ENCODE peak calls at places on chromosomes 12 and 14, in five cellular contexts. One of them, this sample, is unnamed.

GRCh38 chr14:76113691-76114090 is 38.0 kb upstream of the GPATCH2L start:
- DNase-seq in HCT116: no peak
- DNase-seq in GM12891: no peak
- DNase-seq in endothelial cell of umbilical vein: no peak
- DNase-seq in GM12892: no peak
- DNase-seq in this sample: no peak

GRCh38 chr14:72528059-72528950 is 365.6 kb downstream of the DPF3 start:
- DNase-seq in HCT116: no peak
- DNase-seq in GM12891: no peak
- DNase-seq in endothelial cell of umbilical vein: no peak
- DNase-seq in GM12892: no peak
- DNase-seq in this sample: no peak

GRCh38 chr14:61774861-61775260 is 12.6 kb downstream of the SNAPC1 start:
- DNase-seq in HCT116: no peak
- DNase-seq in GM12891: no peak
- DNase-seq in endothelial cell of umbilical vein: no peak
- DNase-seq in GM12892: no peak
- DNase-seq in this sample: no peak

GRCh38 chr12:81297606-81298005 is 219.7 kb downstream of the ACSS3 start:
- DNase-seq in HCT116: no peak
- DNase-seq in GM12891: no peak
- DNase-seq in endothelial cell of umbilical vein: no peak
- DNase-seq in GM12892: no peak
- DNase-seq in this sample: no peak

GRCh38 chr14:78721756-78722455 is 551.7 kb downstream of the NRXN3 start:
- DNase-seq in HCT116: no peak
- DNase-seq in GM12891: no peak
- DNase-seq in endothelial cell of umbilical vein: no peak
- DNase-seq in GM12892: no peak
- DNase-seq in this sample: no peak

GRCh38 chr14:34053666-34054065 is 102.8 kb upstream of the EGLN3 start:
- DNase-seq in HCT116: no peak
- DNase-seq in GM12891: no peak
- DNase-seq in endothelial cell of umbilical vein: peak
- DNase-seq in GM12892: no peak
- DNase-seq in this sample: no peak

GRCh38 chr14:94114589-94115067 is 4.1 kb downstream of the IFI27 start:
- DNase-seq in HCT116: no peak
- DNase-seq in GM12891: no peak
- DNase-seq in endothelial cell of umbilical vein: no peak
- DNase-seq in GM12892: no peak
- DNase-seq in this sample: peak

GRCh38 chr14:25833341-25834121 is 764.3 kb downstream of the NOVA1 start:
- DNase-seq in HCT116: no peak
- DNase-seq in GM12891: no peak
- DNase-seq in endothelial cell of umbilical vein: peak
- DNase-seq in GM12892: no peak
- DNase-seq in this sample: peak

GRCh38 chr14:24710403-24711063 is 76.5 kb upstream of the GZMB start:
- DNase-seq in HCT116: peak
- DNase-seq in GM12891: no peak
- DNase-seq in endothelial cell of umbilical vein: peak
- DNase-seq in GM12892: no peak
- DNase-seq in this sample: peak

GRCh38 chr14:51014086-51014485 is 69.8 kb upstream of the PYGL start:
- DNase-seq in HCT116: no peak
- DNase-seq in GM12891: no peak
- DNase-seq in endothelial cell of umbilical vein: no peak
- DNase-seq in GM12892: no peak
- DNase-seq in this sample: no peak

GRCh38 chr14:81743605-81744004 is 210.0 kb upstream of the SEL1L start:
- DNase-seq in HCT116: no peak
- DNase-seq in GM12891: no peak
- DNase-seq in endothelial cell of umbilical vein: no peak
- DNase-seq in GM12892: no peak
- DNase-seq in this sample: no peak

GRCh38 chr12:30286345-30286926 is 409.2 kb downstream of the IPO8 start:
- DNase-seq in HCT116: peak
- DNase-seq in GM12891: no peak
- DNase-seq in endothelial cell of umbilical vein: peak
- DNase-seq in GM12892: no peak
- DNase-seq in this sample: no peak

GRCh38 chr12:132554857-132555630 is 55.3 kb downstream of the LRCOL1 start:
- DNase-seq in HCT116: no peak
- DNase-seq in GM12891: no peak
- DNase-seq in endothelial cell of umbilical vein: no peak
- DNase-seq in GM12892: no peak
- DNase-seq in this sample: no peak

GRCh38 chr12:5081016-5081415 is 37.3 kb downstream of the KCNA5 start:
- DNase-seq in HCT116: no peak
- DNase-seq in GM12891: no peak
- DNase-seq in endothelial cell of umbilical vein: no peak
- DNase-seq in GM12892: no peak
- DNase-seq in this sample: no peak

GRCh38 chr12:55688716-55689655 is 18.7 kb downstream of the ITGA7 start:
- DNase-seq in HCT116: no peak
- DNase-seq in GM12891: no peak
- DNase-seq in endothelial cell of umbilical vein: no peak
- DNase-seq in GM12892: no peak
- DNase-seq in this sample: no peak

GRCh38 chr12:57001448-57001906 is 4.9 kb downstream of the ZBTB39 start:
- DNase-seq in HCT116: peak
- DNase-seq in GM12891: peak
- DNase-seq in endothelial cell of umbilical vein: peak
- DNase-seq in GM12892: peak
- DNase-seq in this sample: peak

GRCh38 chr12:44847888-44848770 is 28.0 kb downstream of the NELL2 start:
- DNase-seq in HCT116: no peak
- DNase-seq in GM12891: no peak
- DNase-seq in endothelial cell of umbilical vein: no peak
- DNase-seq in GM12892: no peak
- DNase-seq in this sample: no peak

GRCh38 chr14:69712637-69713088 is 54.3 kb upstream of the SRSF5 start:
- DNase-seq in HCT116: no peak
- DNase-seq in GM12891: no peak
- DNase-seq in endothelial cell of umbilical vein: peak
- DNase-seq in GM12892: no peak
- DNase-seq in this sample: peak

GRCh38 chr12:111942557-111942956 is 70.4 kb downstream of the TMEM116 start:
- DNase-seq in HCT116: no peak
- DNase-seq in GM12891: no peak
- DNase-seq in endothelial cell of umbilical vein: peak
- DNase-seq in GM12892: no peak
- DNase-seq in this sample: peak

GRCh38 chr14:59081680-59082079 is 106.8 kb upstream of the DAAM1 start:
- DNase-seq in HCT116: no peak
- DNase-seq in GM12891: no peak
- DNase-seq in endothelial cell of umbilical vein: no peak
- DNase-seq in GM12892: no peak
- DNase-seq in this sample: no peak

GRCh38 chr12:52645120-52645761 is 6.8 kb downstream of the KRT2 start:
- DNase-seq in HCT116: no peak
- DNase-seq in GM12891: no peak
- DNase-seq in endothelial cell of umbilical vein: no peak
- DNase-seq in GM12892: no peak
- DNase-seq in this sample: no peak

GRCh38 chr14:80077262-80077661 is 134.0 kb downstream of the DIO2 start:
- DNase-seq in HCT116: no peak
- DNase-seq in GM12891: no peak
- DNase-seq in endothelial cell of umbilical vein: no peak
- DNase-seq in GM12892: no peak
- DNase-seq in this sample: no peak

GRCh38 chr12:71754461-71755145 is at the start of gene RAB21:
- DNase-seq in HCT116: peak
- DNase-seq in GM12891: peak
- DNase-seq in endothelial cell of umbilical vein: peak
- DNase-seq in GM12892: peak
- DNase-seq in this sample: peak

GRCh38 chr14:104750658-104751057 is 2.3 kb upstream of the SIVA1 start:
- DNase-seq in HCT116: no peak
- DNase-seq in GM12891: no peak
- DNase-seq in endothelial cell of umbilical vein: no peak
- DNase-seq in GM12892: no peak
- DNase-seq in this sample: no peak

GRCh38 chr12:23361971-23362370 is 587.5 kb downstream of the SOX5 start:
- DNase-seq in HCT116: no peak
- DNase-seq in GM12891: no peak
- DNase-seq in endothelial cell of umbilical vein: no peak
- DNase-seq in GM12892: no peak
- DNase-seq in this sample: no peak

GRCh38 chr14:102248121-102248520 is 56.8 kb downstream of the MOK start:
- DNase-seq in HCT116: no peak
- DNase-seq in GM12891: no peak
- DNase-seq in endothelial cell of umbilical vein: no peak
- DNase-seq in GM12892: no peak
- DNase-seq in this sample: no peak

GRCh38 chr14:59969319-59969718 is 49.4 kb downstream of the LRRC9 start:
- DNase-seq in HCT116: no peak
- DNase-seq in GM12891: no peak
- DNase-seq in endothelial cell of umbilical vein: no peak
- DNase-seq in GM12892: no peak
- DNase-seq in this sample: no peak

GRCh38 chr14:47200740-47201139 is 474.7 kb downstream of the MDGA2 start:
- DNase-seq in HCT116: no peak
- DNase-seq in GM12891: no peak
- DNase-seq in endothelial cell of umbilical vein: no peak
- DNase-seq in GM12892: no peak
- DNase-seq in this sample: no peak

DNA sequence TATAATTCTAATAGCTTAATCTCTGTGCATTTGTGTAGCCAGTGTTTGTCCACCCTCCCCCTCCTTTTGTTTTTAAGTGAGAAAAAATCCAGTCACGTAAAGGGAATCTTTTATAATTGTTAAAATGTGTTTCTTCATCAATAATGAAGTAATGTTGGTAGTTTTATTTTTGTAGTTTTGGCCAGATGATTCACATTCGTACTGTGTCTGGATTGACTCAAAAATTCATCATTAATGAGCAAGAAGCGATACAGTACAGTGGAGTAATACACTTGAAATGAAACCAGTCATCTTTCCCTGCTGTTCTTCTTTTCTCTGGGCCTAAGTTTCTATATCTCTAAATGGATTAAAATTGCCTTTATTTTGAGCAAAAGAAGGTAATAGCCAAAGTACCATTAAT is 86.5 kb downstream of the SRGAP1 start:
- DNase-seq in HCT116: no peak
- DNase-seq in GM12891: no peak
- DNase-seq in endothelial cell of umbilical vein: no peak
- DNase-seq in GM12892: no peak
- DNase-seq in this sample: no peak
- TF ChIP-seq POLR2AphosphoS5 in HCT116: no peak
- TF ChIP-seq POLR2AphosphoS5 in GM12891: no peak
- TF ChIP-seq POLR2AphosphoS5 in endothelial cell of umbilical vein: no peak
- TF ChIP-seq POLR2AphosphoS5 in GM12892: no peak
- TF ChIP-seq POLR2AphosphoS5 in this sample: no peak

GRCh38 chr14:23366163-23366921 is 1.4 kb upstream of the EFS start:
- DNase-seq in HCT116: no peak
- DNase-seq in GM12891: no peak
- DNase-seq in endothelial cell of umbilical vein: no peak
- DNase-seq in GM12892: no peak
- DNase-seq in this sample: no peak
- TF ChIP-seq POLR2AphosphoS5 in HCT116: no peak
- TF ChIP-seq POLR2AphosphoS5 in GM12891: no peak
- TF ChIP-seq POLR2AphosphoS5 in endothelial cell of umbilical vein: no peak
- TF ChIP-seq POLR2AphosphoS5 in GM12892: no peak
- TF ChIP-seq POLR2AphosphoS5 in this sample: peak

DNA sequence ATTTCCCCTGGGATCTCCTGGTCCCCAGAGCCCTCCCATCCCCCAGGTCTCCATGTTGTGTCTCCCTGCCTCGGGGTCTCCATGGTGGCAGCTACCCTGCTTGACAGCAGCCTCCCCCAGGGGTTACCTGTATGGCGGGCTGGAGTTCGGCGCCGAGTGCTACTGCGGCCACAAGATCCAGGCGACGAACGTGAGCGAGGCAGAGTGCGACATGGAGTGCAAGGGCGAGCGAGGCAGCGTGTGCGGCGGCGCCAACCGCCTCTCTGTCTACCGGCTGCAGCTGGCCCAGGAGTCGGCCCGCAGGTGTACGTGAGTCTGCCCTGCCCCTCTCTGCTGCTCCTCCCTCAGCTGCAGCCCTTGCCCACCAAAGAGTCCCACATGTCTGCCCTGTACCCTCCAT is 80.9 kb downstream of the WSCD2 start:
- DNase-seq in HCT116: no peak
- DNase-seq in GM12891: no peak
- DNase-seq in endothelial cell of umbilical vein: no peak
- DNase-seq in GM12892: no peak
- DNase-seq in this sample: no peak
- TF ChIP-seq POLR2AphosphoS5 in HCT116: no peak
- TF ChIP-seq POLR2AphosphoS5 in GM12891: no peak
- TF ChIP-seq POLR2AphosphoS5 in endothelial cell of umbilical vein: no peak
- TF ChIP-seq POLR2AphosphoS5 in GM12892: no peak
- TF ChIP-seq POLR2AphosphoS5 in this sample: no peak

GRCh38 chr12:122182887-122183587 is at the start of gene LRRC43:
- DNase-seq in HCT116: no peak
- DNase-seq in GM12891: peak
- DNase-seq in endothelial cell of umbilical vein: peak
- DNase-seq in GM12892: no peak
- DNase-seq in this sample: peak
- TF ChIP-seq POLR2AphosphoS5 in HCT116: no peak
- TF ChIP-seq POLR2AphosphoS5 in GM12891: no peak
- TF ChIP-seq POLR2AphosphoS5 in endothelial cell of umbilical vein: no peak
- TF ChIP-seq POLR2AphosphoS5 in GM12892: no peak
- TF ChIP-seq POLR2AphosphoS5 in this sample: no peak

DNA sequence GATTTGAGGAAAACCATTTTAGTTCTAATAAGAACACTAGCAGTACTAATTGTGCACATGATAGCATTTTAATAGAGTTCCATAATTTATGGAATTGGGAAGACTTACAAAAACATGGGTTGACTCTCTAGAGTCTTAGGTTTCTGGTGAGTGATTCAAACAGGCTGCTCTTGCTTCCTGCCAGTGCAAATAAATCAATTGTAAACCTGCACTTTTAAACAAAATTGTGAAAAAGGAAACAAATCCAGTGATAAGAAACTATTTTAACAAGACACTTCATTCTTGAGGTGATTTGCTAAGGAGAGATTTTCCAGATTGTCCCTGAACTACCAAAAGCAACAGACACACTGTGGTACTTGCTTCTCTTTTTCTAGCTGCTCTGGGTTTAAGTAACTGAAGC is 112.2 kb downstream of the CACNA1C start:
- DNase-seq in HCT116: no peak
- DNase-seq in GM12891: no peak
- DNase-seq in endothelial cell of umbilical vein: no peak
- DNase-seq in GM12892: no peak
- DNase-seq in this sample: no peak
- TF ChIP-seq POLR2AphosphoS5 in HCT116: no peak
- TF ChIP-seq POLR2AphosphoS5 in GM12891: no peak
- TF ChIP-seq POLR2AphosphoS5 in endothelial cell of umbilical vein: no peak
- TF ChIP-seq POLR2AphosphoS5 in GM12892: no peak
- TF ChIP-seq POLR2AphosphoS5 in this sample: no peak

DNA sequence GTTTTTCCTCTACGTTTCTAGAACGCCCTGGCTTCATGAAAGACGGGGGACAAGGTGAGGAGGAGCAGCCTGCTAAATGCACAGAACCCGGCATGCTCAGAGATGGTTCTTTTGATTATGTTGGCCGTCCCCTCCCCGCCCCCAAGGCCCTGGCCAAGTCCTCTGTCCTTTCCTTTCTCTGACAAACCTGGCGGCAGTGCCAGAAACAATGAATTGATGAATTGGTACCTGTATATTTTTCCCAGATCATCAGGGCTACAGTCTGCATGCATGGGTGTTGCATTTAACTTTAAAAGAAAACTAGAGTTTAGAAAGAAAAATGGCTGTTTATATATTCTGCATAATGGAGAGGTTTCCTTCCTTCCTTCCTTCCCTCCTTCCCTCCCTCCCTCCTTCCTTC is 29.0 kb downstream of the GPRC5D start:
- DNase-seq in HCT116: no peak
- DNase-seq in GM12891: no peak
- DNase-seq in endothelial cell of umbilical vein: no peak
- DNase-seq in GM12892: no peak
- DNase-seq in this sample: no peak
- TF ChIP-seq POLR2AphosphoS5 in HCT116: no peak
- TF ChIP-seq POLR2AphosphoS5 in GM12891: no peak
- TF ChIP-seq POLR2AphosphoS5 in endothelial cell of umbilical vein: no peak
- TF ChIP-seq POLR2AphosphoS5 in GM12892: no peak
- TF ChIP-seq POLR2AphosphoS5 in this sample: no peak

This sample was measured in stomach.